ENCODE peak calls at places on chromosomes 7 and 10, in seven cellular contexts. P is sciatic nerve; U is effector CD4-positive, alpha-beta T cell; N is stimulated activated CD4-positive, alpha-beta T cell treated with anti-CD3 and anti-CD28 coated beads, Interleukin-1b, Interleukin-23, amount 100 ng/mL, for 24 hours; T is activated CD8-positive, alpha-beta T cell treated with anti-CD3 and anti-CD28 coated beads for 36 hours; Z is endodermal cell; H is posterior vena cava. R is an unnamed sample.

GRCh38 chr10:21531164-21531563 is 2.9 kb upstream of the MLLT10 start:
- DNase-seq in Z (no peak), N (no peak), U (no peak), P (no peak), T (no peak), H (no peak), R (peak; percentile 46)

GRCh38 chr10:129472696-129473555 is 5.9 kb downstream of the MGMT start:
- DNase-seq in N (no peak), T (no peak), Z (peak; percentile 20), P (no peak), H (no peak), U (no peak), R (no peak)

GRCh38 chr7:25656581-25657026 is 428.3 kb upstream of the NPVF start:
- DNase-seq in H (no peak), U (no peak), T (no peak), P (no peak), Z (no peak), N (no peak), R (no peak)

GRCh38 chr7:18896343-18896975 is 221.0 kb downstream of the TWIST1 start:
- DNase-seq in U (no peak), N (no peak), P (no peak), H (no peak), T (no peak), Z (no peak), R (no peak)

GRCh38 chr7:25250386-25250785 is 22.1 kb upstream of the NPVF start:
- DNase-seq in N (no peak), P (no peak), T (no peak), U (no peak), H (no peak), Z (no peak), R (no peak)

GRCh38 chr7:26182283-26182682 is 18.3 kb downstream of the HNRNPA2B1 start:
- DNase-seq in H (no peak), P (no peak), T (no peak), Z (no peak), U (no peak), N (no peak), R (no peak)

GRCh38 chr7:51045319-51046102 is 262.8 kb upstream of the GRB10 start:
- DNase-seq in P (no peak), H (no peak), N (no peak), U (no peak), Z (no peak), T (no peak), R (no peak)

GRCh38 chr10:101385866-101386658 is 32.1 kb downstream of the BTRC start:
- DNase-seq in T (no peak), U (no peak), Z (no peak), H (no peak), N (no peak), P (no peak), R (no peak)

GRCh38 chr10:30602747-30603146 is 26.8 kb downstream of the LYZL2 start:
- DNase-seq in Z (peak; percentile 3), N (no peak), H (no peak), P (no peak), T (no peak), U (no peak), R (no peak)

GRCh38 chr7:37987732-37988131 is 67.3 kb downstream of the EPDR1 start:
- DNase-seq in P (no peak), U (no peak), Z (no peak), T (no peak), H (no peak), N (no peak), R (no peak)

GRCh38 chr7:7996568-7996967 is 28.0 kb downstream of the GLCCI1 start:
- DNase-seq in U (no peak), P (no peak), Z (no peak), T (no peak), H (no peak), N (no peak), R (no peak)

GRCh38 chr10:15189133-15189881 is 20.8 kb upstream of the NMT2 start:
- DNase-seq in T (no peak), N (no peak), U (no peak), H (no peak), P (no peak), Z (no peak), R (no peak)

GRCh38 chr7:37990337-37990736 is 69.9 kb downstream of the EPDR1 start:
- DNase-seq in U (no peak), Z (no peak), H (no peak), T (no peak), P (no peak), N (no peak), R (no peak)

GRCh38 chr7:16465469-16466086 is at the start of gene SOSTDC1:
- DNase-seq in Z (peak; percentile 54), P (no peak), H (no peak), U (no peak), T (no peak), N (no peak), R (no peak)